ENCODE peak calls at places on chromosomes 5 and 9, in five cellular contexts. K is CD8-positive, alpha-beta memory T cell; O is GM19239; L is AG04449; V is GM23248. W is an unnamed sample.

GRCh38 chr5:141867139-141867538 is 11.1 kb downstream of the PCDH1 start:
- DNase-seq in O (no peak), L (no peak), K (no peak), V (no peak), W (no peak)

GRCh38 chr5:115962565-115963402 is 509 bp downstream of the LVRN start:
- DNase-seq in L (no peak), K (no peak), O (no peak), V (peak; percentile 72), W (peak; percentile 18)

GRCh38 chr9:136339173-136339957 is 12.0 kb downstream of the GPSM1 start:
- DNase-seq in L (no peak), K (peak; percentile 30), V (peak; percentile 64), O (peak; percentile 92), W (peak; percentile 56)

GRCh38 chr9:129841071-129841470 is 5.8 kb downstream of the USP20 start:
- DNase-seq in L (no peak), V (no peak), K (no peak), O (no peak), W (no peak)

GRCh38 chr9:88433583-88434240 is 45.5 kb downstream of the SPIN1 start:
- DNase-seq in V (peak; percentile 17), K (no peak), L (no peak), O (no peak), W (no peak)

GRCh38 chr5:78162253-78162862 is 132.1 kb downstream of the AP3B1 start:
- DNase-seq in O (no peak), V (peak; percentile 45), K (no peak), L (no peak), W (no peak)

GRCh38 chr9:126151031-126151670 is 175.5 kb upstream of the MVB12B start:
- DNase-seq in L (no peak), O (no peak), V (no peak), K (no peak), W (no peak)

GRCh38 chr5:119063579-119064379 is 7.1 kb upstream of the DMXL1 start:
- DNase-seq in V (peak; percentile 45), K (no peak), O (no peak), L (no peak), W (no peak)

GRCh38 chr5:115168829-115169391 is 798 bp downstream of the TRIM36 start:
- DNase-seq in V (peak; percentile 21), O (no peak), L (no peak), K (no peak), W (no peak)

GRCh38 chr5:144284931-144285330 is 114.3 kb downstream of the KCTD16 start:
- DNase-seq in L (peak; percentile 12), K (no peak), O (no peak), V (peak; percentile 21), W (no peak)

GRCh38 chr9:14766299-14766698 is 43.8 kb upstream of the CER1 start:
- DNase-seq in V (no peak), O (no peak), K (no peak), L (no peak), W (no peak)

GRCh38 chr5:180209137-180209581 is at the start of gene RASGEF1C:
- DNase-seq in K (peak; percentile 37), O (peak; percentile 88), V (peak; percentile 88), L (no peak), W (peak; percentile 50)

GRCh38 chr9:121633736-121634135 is 17.7 kb upstream of the DAB2IP start:
- DNase-seq in O (no peak), K (no peak), L (no peak), V (no peak), W (no peak)

GRCh38 chr5:120538149-120538548 is 74.0 kb downstream of the PRR16 start:
- DNase-seq in O (no peak), L (no peak), K (no peak), V (peak; percentile 87), W (no peak)

GRCh38 chr5:163759000-163759730 is 253.7 kb downstream of the MAT2B start:
- DNase-seq in L (no peak), V (no peak), K (no peak), O (no peak), W (no peak)

GRCh38 chr5:154737667-154738320 is 17.4 kb upstream of the LARP1 start:
- DNase-seq in V (no peak), O (no peak), L (no peak), K (no peak), W (no peak)

GRCh38 chr9:4225291-4226119 is 74.4 kb downstream of the GLIS3 start:
- DNase-seq in L (peak; percentile 88), V (peak; percentile 93), O (no peak), K (no peak), W (no peak)

GRCh38 chr5:50730336-50730735 is 63.9 kb downstream of the PARP8 start:
- DNase-seq in K (no peak), L (no peak), V (no peak), O (no peak), W (no peak)

GRCh38 chr9:135769489-135770202 is 67.7 kb downstream of the KCNT1 start:
- DNase-seq in V (no peak), L (no peak), O (no peak), K (no peak), W (no peak)

GRCh38 chr9:14482856-14483255 is 168.9 kb upstream of the NFIB start:
- DNase-seq in V (no peak), O (no peak), K (no peak), L (no peak), W (no peak)

GRCh38 chr9:97980918-97981827 is 2.0 kb upstream of the ANP32B start:
- DNase-seq in L (no peak), O (no peak), K (no peak), V (peak; percentile 62), W (no peak)